ENCODE peak calls at places on chromosomes 2 and 18, in six cellular contexts. D, M, N, U, X and Y are unnamed samples. For H3K9me3, the result is how much of the 10 kb centered on the place peaks cover.

GRCh38 chr2:95024306-95024880 is 1.1 kb upstream of the MAL start:
- DNase-seq in U (no peak), N (no peak), M (no peak), X (no peak), D (no peak), Y (no peak)

GRCh38 chr2:157394928-157395327 is 49.0 kb downstream of the CYTIP start:
- DNase-seq in M (no peak), X (no peak), D (no peak), U (no peak), N (no peak), Y (no peak)

GRCh38 chr18:78271790-78272189 is 707.8 kb upstream of the SALL3 start:
- DNase-seq in X (no peak), M (no peak), N (no peak), D (no peak), U (no peak), Y (no peak)

GRCh38 chr18:3067213-3068118 is 54.5 kb upstream of the LPIN2 start:
- DNase-seq in X (no peak), M (no peak), D (no peak), U (no peak), N (no peak), Y (no peak)

GRCh38 chr2:36530178-36530982 is 67.6 kb downstream of the FEZ2 start:
- DNase-seq in U (no peak), N (no peak), M (peak), X (no peak), D (peak), Y (no peak)

GRCh38 chr2:27393225-27393624 is 12.7 kb upstream of the ZNF513 start:
- DNase-seq in M (no peak), X (no peak), D (no peak), U (no peak), N (no peak), Y (no peak)

GRCh38 chr2:164906947-164907346 is 48.4 kb downstream of the SLC38A11 start:
- DNase-seq in D (no peak), U (no peak), N (no peak), M (no peak), X (no peak), Y (no peak)

GRCh38 chr18:68520406-68521075 is 194.4 kb downstream of the TMX3 start:
- DNase-seq in D (peak), X (no peak), M (peak), N (no peak), U (no peak), Y (no peak)

GRCh38 chr2:68282814-68283812 is 30.8 kb upstream of the PPP3R1 start:
- DNase-seq in U (no peak), X (no peak), N (no peak), M (peak), D (peak), Y (no peak)

GRCh38 chr18:34959989-34960388 is 81.2 kb upstream of the MAPRE2 start:
- DNase-seq in D (no peak), N (no peak), X (no peak), U (no peak), M (no peak), Y (no peak)

GRCh38 chr2:96798733-96799622 is 17.1 kb upstream of the CNNM3 start:
- DNase-seq in M (no peak), D (no peak), X (no peak), N (peak), U (no peak), Y (no peak)
- H3K9me3 ChIP-seq in M (under half), D (under half), X (under half), N (under half), U (under half), Y (under half)

DNA sequence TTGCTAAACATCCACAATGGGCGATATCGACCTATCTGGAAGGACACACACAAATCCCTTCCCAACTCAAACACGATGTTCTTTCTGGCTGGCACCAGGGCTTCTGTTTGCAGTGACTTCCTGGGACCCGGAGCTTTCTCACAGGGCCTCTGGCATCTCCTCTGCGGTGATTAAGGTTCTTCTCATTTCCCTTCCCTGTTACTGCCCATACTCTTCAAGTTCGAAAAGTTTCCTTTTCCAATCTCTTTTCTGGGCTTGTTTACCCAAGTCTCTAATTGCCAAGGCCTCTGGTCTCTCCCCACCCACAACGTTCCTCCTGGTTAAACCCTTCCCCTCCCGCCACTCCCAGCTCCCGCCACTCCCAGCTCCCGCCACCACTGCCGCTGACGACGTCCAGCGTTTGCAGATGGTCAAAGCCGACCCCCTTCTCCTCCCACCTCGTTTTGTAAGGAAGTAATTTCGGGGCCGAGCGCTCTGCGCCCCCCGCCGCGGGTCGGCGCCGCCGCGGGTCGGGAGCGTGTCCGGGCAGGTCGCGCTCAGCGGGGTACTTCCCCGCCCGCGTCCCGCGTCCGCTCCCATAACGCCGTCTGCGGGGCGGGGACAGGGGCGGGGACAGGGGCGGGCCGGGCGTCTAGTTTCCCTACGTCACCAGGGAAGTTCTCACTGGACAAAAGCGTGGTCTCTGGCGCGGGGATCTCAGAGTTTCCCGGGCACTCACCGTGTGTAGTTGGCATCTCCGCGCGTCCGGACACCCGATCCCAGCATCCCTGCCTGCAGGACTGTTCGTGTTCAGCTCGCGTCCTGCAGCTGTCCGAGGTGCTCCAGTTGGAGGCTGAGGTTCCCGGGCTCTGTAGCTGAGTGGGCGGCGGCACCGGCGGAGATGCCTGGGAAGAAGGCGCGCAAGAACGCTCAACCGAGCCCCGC is at the start of gene PMAIP1:
- DNase-seq in D (peak), N (peak), U (peak), M (peak), X (peak), Y (peak)
- H3K4me3 ChIP-seq in D (peak), N (peak), U (peak), M (peak), X (peak), Y (peak)

GRCh38 chr2:134178109-134178877 is 75.6 kb upstream of the MGAT5 start:
- DNase-seq in N (no peak), X (no peak), M (peak), U (no peak), D (peak), Y (no peak)
- H3K27ac ChIP-seq in N (no peak), X (no peak), M (no peak), U (no peak), D (no peak), Y (no peak)

DNA sequence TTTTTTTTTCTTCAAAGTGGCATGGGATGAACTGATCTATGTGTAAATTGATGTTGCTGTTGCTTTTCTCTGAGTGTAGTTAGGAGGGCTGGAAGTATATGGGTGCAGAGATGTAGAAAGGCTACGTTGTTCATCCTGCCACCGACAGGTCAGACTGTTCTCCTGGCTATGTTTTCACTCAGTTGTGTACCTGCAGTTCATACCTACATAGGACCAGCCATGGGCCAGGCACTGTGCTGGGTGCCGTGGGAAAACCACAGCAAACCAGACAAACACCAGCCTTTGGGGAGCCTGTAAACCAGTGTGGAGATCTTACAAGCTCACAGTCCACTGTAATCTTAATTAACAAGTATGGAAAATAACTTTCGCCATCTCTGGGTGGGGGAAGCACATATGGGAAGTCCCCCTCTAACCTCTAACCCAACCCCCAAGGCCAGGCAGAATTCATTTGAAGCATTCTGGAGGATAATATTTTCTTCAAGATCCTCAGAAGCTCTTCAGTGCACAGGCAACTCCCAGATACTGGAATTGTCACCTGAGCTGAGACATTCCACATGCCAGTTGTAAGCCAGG is 12.7 kb downstream of the NCK2 start:
- DNase-seq in U (no peak), M (no peak), N (no peak), X (no peak), D (no peak), Y (no peak)
- H3K9me3 ChIP-seq in U (under half), M (under half), N (under half), X (under half), D (under half), Y (under half)

DNA sequence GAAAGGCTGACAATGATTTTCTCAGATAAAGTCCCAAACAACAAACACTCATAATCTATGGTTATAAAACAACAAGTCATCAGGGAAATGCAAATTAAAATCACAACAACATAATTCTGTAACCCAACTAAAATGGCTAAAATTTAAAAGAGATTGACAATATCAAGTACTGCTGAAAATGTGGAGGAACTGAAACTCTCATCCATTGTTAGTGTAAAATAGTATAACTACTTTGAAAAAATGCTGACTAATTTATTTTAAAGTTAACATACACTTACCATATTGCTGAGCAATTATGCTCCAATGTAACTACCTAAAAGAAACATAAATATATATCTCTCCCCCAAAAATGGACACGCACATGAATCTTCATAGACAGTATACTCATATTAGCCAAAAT is 245.9 kb upstream of the SPOPL start:
- DNase-seq in D (no peak), U (no peak), M (no peak), X (no peak), N (no peak), Y (no peak)
- H3K4me3 ChIP-seq in D (no peak), U (no peak), M (no peak), X (no peak), N (no peak), Y (no peak)

DNA sequence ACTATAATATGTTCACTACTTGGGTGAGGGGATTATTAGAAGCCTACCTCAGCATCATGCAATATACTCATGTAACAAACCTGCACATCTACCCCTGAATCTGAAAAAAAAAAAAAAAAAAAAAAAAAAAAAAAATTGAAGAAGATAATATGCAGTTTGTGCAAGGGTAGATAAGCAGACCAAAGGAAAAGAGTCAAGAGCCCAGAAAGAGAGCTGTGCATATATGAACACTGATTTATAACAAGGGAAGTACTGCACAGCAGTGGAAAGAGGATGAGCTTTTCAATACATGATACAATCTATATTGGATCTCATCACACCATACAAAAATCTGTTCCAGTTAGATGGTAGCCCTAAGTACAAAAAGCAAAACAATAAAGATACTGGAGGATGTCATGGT is 82.6 kb upstream of the MYO3B start:
- DNase-seq in M (no peak), N (no peak), X (no peak), U (no peak), D (no peak), Y (no peak)
- H3K27ac ChIP-seq in M (no peak), N (no peak), X (no peak), U (no peak), D (no peak), Y (no peak)

DNA sequence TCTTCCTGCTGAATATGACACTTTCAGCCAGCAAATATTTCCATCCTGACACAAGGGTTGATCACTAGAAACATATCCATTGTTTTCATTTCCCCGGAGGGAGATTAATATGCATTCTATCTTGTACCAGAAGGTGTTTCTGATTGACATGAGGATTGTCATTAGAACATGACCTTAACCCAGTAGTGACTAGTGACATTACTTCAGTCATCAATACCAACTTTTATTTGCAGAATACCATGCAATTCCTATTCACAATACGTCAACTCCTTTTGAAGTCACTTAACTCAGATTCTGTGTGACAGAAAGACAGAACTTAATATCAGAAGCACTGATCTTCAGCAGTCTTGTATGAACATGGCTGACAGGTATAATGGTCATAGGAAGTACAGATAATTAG is 1108.9 kb upstream of the CRIM1 start:
- DNase-seq in D (no peak), M (no peak), X (no peak), U (no peak), N (no peak), Y (no peak)
- H3K9me3 ChIP-seq in D (under half), M (under half), X (under half), U (under half), N (under half), Y (under half)